ENCODE peak calls at places on chromosomes 16 and 17, in six cellular contexts. One of them, this sample, is unnamed.

GRCh38 chr16:84543931-84544776 is 39.7 kb upstream of the MEAK7 start:
- DNase-seq in iris pigment epithelial cell: peak; percentile 16
- DNase-seq in astrocyte of the spinal cord: no peak
- DNase-seq in stimulated activated naive CD8-positive, alpha-beta T cell treated with anti-CD3 and anti-CD28 coated beads, Interleukin-15, Interleukin-2, amounts not matched to agents 100 U/mL and 50 U/mL, for 24 hours: peak; percentile 71
- DNase-seq in CD8-positive, alpha-beta T cell: peak; percentile 34
- DNase-seq in aorta: no peak
- DNase-seq in this sample: no peak

GRCh38 chr17:80751070-80751459 is 206.4 kb downstream of the RPTOR start:
- DNase-seq in iris pigment epithelial cell: no peak
- DNase-seq in aorta: no peak
- DNase-seq in stimulated activated naive CD8-positive, alpha-beta T cell treated with anti-CD3 and anti-CD28 coated beads, Interleukin-15, Interleukin-2, amounts not matched to agents 100 U/mL and 50 U/mL, for 24 hours: no peak
- DNase-seq in CD8-positive, alpha-beta T cell: no peak
- DNase-seq in astrocyte of the spinal cord: no peak
- DNase-seq in this sample: no peak

GRCh38 chr16:55294129-55294528 is 29.9 kb upstream of the IRX6 start:
- DNase-seq in CD8-positive, alpha-beta T cell: no peak
- DNase-seq in iris pigment epithelial cell: no peak
- DNase-seq in aorta: no peak
- DNase-seq in stimulated activated naive CD8-positive, alpha-beta T cell treated with anti-CD3 and anti-CD28 coated beads, Interleukin-15, Interleukin-2, amounts not matched to agents 100 U/mL and 50 U/mL, for 24 hours: no peak
- DNase-seq in astrocyte of the spinal cord: no peak
- DNase-seq in this sample: no peak

GRCh38 chr17:6577686-6578263 is 21.4 kb upstream of the PITPNM3 start:
- DNase-seq in iris pigment epithelial cell: no peak
- DNase-seq in aorta: no peak
- DNase-seq in CD8-positive, alpha-beta T cell: no peak
- DNase-seq in astrocyte of the spinal cord: no peak
- DNase-seq in stimulated activated naive CD8-positive, alpha-beta T cell treated with anti-CD3 and anti-CD28 coated beads, Interleukin-15, Interleukin-2, amounts not matched to agents 100 U/mL and 50 U/mL, for 24 hours: no peak
- DNase-seq in this sample: no peak

GRCh38 chr17:52156576-52156975 is 1.9 kb downstream of the CA10 start:
- DNase-seq in aorta: no peak
- DNase-seq in astrocyte of the spinal cord: no peak
- DNase-seq in stimulated activated naive CD8-positive, alpha-beta T cell treated with anti-CD3 and anti-CD28 coated beads, Interleukin-15, Interleukin-2, amounts not matched to agents 100 U/mL and 50 U/mL, for 24 hours: no peak
- DNase-seq in iris pigment epithelial cell: no peak
- DNase-seq in CD8-positive, alpha-beta T cell: no peak
- DNase-seq in this sample: no peak

GRCh38 chr17:45430738-45431530 is 1.7 kb downstream of the ARHGAP27 start:
- DNase-seq in iris pigment epithelial cell: no peak
- DNase-seq in astrocyte of the spinal cord: no peak
- DNase-seq in stimulated activated naive CD8-positive, alpha-beta T cell treated with anti-CD3 and anti-CD28 coated beads, Interleukin-15, Interleukin-2, amounts not matched to agents 100 U/mL and 50 U/mL, for 24 hours: peak; percentile 61
- DNase-seq in aorta: peak; percentile 54
- DNase-seq in CD8-positive, alpha-beta T cell: no peak
- DNase-seq in this sample: no peak

GRCh38 chr16:1002399-1003161 is 21.0 kb downstream of the SOX8 start:
- DNase-seq in stimulated activated naive CD8-positive, alpha-beta T cell treated with anti-CD3 and anti-CD28 coated beads, Interleukin-15, Interleukin-2, amounts not matched to agents 100 U/mL and 50 U/mL, for 24 hours: peak; percentile 89
- DNase-seq in aorta: no peak
- DNase-seq in astrocyte of the spinal cord: peak; percentile 90
- DNase-seq in iris pigment epithelial cell: peak; percentile 82
- DNase-seq in CD8-positive, alpha-beta T cell: peak; percentile 62
- DNase-seq in this sample: no peak

GRCh38 chr16:1874854-1875253 is 2.9 kb upstream of the MEIOB start:
- DNase-seq in CD8-positive, alpha-beta T cell: no peak
- DNase-seq in stimulated activated naive CD8-positive, alpha-beta T cell treated with anti-CD3 and anti-CD28 coated beads, Interleukin-15, Interleukin-2, amounts not matched to agents 100 U/mL and 50 U/mL, for 24 hours: no peak
- DNase-seq in aorta: no peak
- DNase-seq in astrocyte of the spinal cord: no peak
- DNase-seq in iris pigment epithelial cell: no peak
- DNase-seq in this sample: no peak